ENCODE peak calls at places on chromosome 12, in six cellular contexts. A is CD8-positive, alpha-beta T cell; O is WERI-Rb-1; V is midbrain; R is HT-29; Q is endothelial cell of umbilical vein. N is an unnamed sample.

GRCh38 chr12:108815875-108816594 is 41.3 kb downstream of the SSH1 start:
- DNase-seq in A (no peak), O (no peak), V (no peak), R (no peak), Q (no peak), N (no peak)

GRCh38 chr12:92077530-92077929 is 68.1 kb downstream of the BTG1 start:
- DNase-seq in A (no peak), O (no peak), V (no peak), R (no peak), Q (no peak), N (no peak)

GRCh38 chr12:52141306-52141705 is 50.5 kb downstream of the KRT80 start:
- DNase-seq in A (no peak), O (peak), V (no peak), R (no peak), Q (no peak), N (no peak)

GRCh38 chr12:116455540-116456306 is 103.5 kb upstream of the MAP1LC3B2 start:
- DNase-seq in A (no peak), O (no peak), V (peak), R (peak), Q (peak), N (peak)

GRCh38 chr12:63068857-63069442 is 82.1 kb downstream of the AVPR1A start:
- DNase-seq in A (no peak), O (no peak), V (peak), R (peak), Q (peak), N (peak)

GRCh38 chr12:45483571-45483970 is 245.9 kb upstream of the ARID2 start:
- DNase-seq in A (no peak), O (no peak), V (no peak), R (no peak), Q (no peak), N (peak)

GRCh38 chr12:93500667-93501066 is 33.4 kb downstream of the MRPL42 start:
- DNase-seq in A (no peak), O (no peak), V (no peak), R (no peak), Q (no peak), N (no peak)

GRCh38 chr12:25719505-25719904 is 166.4 kb upstream of the LMNTD1 start:
- DNase-seq in A (no peak), O (no peak), V (no peak), R (no peak), Q (peak), N (no peak)

GRCh38 chr12:96265836-96266235 is 71.7 kb downstream of the ELK3 start:
- DNase-seq in A (no peak), O (no peak), V (no peak), R (no peak), Q (no peak), N (no peak)

GRCh38 chr12:92144045-92144630 is 1.5 kb downstream of the BTG1 start:
- DNase-seq in A (peak), O (peak), V (peak), R (peak), Q (peak), N (peak)

GRCh38 chr12:42299392-42300308 is 26.2 kb downstream of the ZCRB1 start:
- DNase-seq in A (peak), O (no peak), V (no peak), R (no peak), Q (peak), N (peak)

GRCh38 chr12:106841471-106842302 is 67.2 kb downstream of the RIC8B start:
- DNase-seq in A (peak), O (peak), V (peak), R (peak), Q (peak), N (peak)

GRCh38 chr12:116556964-116557706 is 2.0 kb upstream of the MAP1LC3B2 start:
- DNase-seq in A (no peak), O (no peak), V (no peak), R (no peak), Q (no peak), N (no peak)

GRCh38 chr12:83318386-83318971 is 631.8 kb downstream of the TMTC2 start:
- DNase-seq in A (no peak), O (no peak), V (no peak), R (no peak), Q (no peak), N (no peak)

GRCh38 chr12:101696477-101697196 is 803 bp upstream of the CHPT1 start:
- DNase-seq in A (no peak), O (peak), V (peak), R (no peak), Q (no peak), N (peak)

GRCh38 chr12:13162904-13163303 is 33.6 kb upstream of the EMP1 start:
- DNase-seq in A (no peak), O (no peak), V (no peak), R (no peak), Q (no peak), N (no peak)

GRCh38 chr12:29039013-29039412 is 110.1 kb upstream of the FAR2 start:
- DNase-seq in A (no peak), O (no peak), V (no peak), R (no peak), Q (no peak), N (peak)

GRCh38 chr12:81077686-81078441 is at the start of gene ACSS3:
- DNase-seq in A (no peak), O (no peak), V (peak), R (no peak), Q (no peak), N (peak)

GRCh38 chr12:27548301-27549199 is 24.5 kb downstream of the PPFIBP1 start:
- DNase-seq in A (no peak), O (no peak), V (no peak), R (no peak), Q (no peak), N (no peak)

GRCh38 chr12:45727994-45728624 is 1.4 kb upstream of the ARID2 start:
- DNase-seq in A (no peak), O (no peak), V (peak), R (peak), Q (no peak), N (peak)

GRCh38 chr12:48779869-48780268 is 9.0 kb downstream of the ADCY6 start:
- DNase-seq in A (no peak), O (no peak), V (no peak), R (no peak), Q (peak), N (peak)

GRCh38 chr12:49283541-49284429 is 11.2 kb upstream of the PRPH start:
- DNase-seq in A (no peak), O (peak), V (no peak), R (no peak), Q (no peak), N (no peak)

GRCh38 chr12:121799175-121799841 is 4.5 kb upstream of the SETD1B start:
- DNase-seq in A (peak), O (peak), V (peak), R (peak), Q (peak), N (peak)

GRCh38 chr12:109440851-109441490 is 36.1 kb downstream of the KCTD10 start:
- DNase-seq in A (no peak), O (peak), V (no peak), R (peak), Q (no peak), N (peak)

GRCh38 chr12:83365317-83365716 is 678.6 kb downstream of the TMTC2 start:
- DNase-seq in A (no peak), O (no peak), V (no peak), R (no peak), Q (no peak), N (no peak)

GRCh38 chr12:128829870-128830504 is 6.2 kb upstream of the SLC15A4 start:
- DNase-seq in A (no peak), O (peak), V (peak), R (no peak), Q (no peak), N (no peak)

GRCh38 chr12:5945071-5946008 is at the start of gene ANO2:
- DNase-seq in A (no peak), O (peak), V (no peak), R (no peak), Q (no peak), N (no peak)

N was measured in fibroblast of gingiva.